ENCODE peak calls at places on chromosome 21, in four cellular contexts. B is dorsolateral prefrontal cortex, N is fibroblast of mammary gland, C is mammary epithelial cell. W is an unnamed sample.

GRCh38 chr21:26120833-26121232 is 49.7 kb downstream of the APP start:
- DNase-seq in B (no peak), N (peak; percentile 38), C (peak; percentile 86), W (peak; percentile 49)

GRCh38 chr21:25313891-25314646 is 293.2 kb downstream of the MRPL39 start:
- DNase-seq in B (no peak), N (peak; percentile 66), C (no peak), W (no peak)

GRCh38 chr21:31305888-31306287 is 38.2 kb downstream of the TIAM1 start:
- DNase-seq in B (no peak), N (no peak), C (no peak), W (no peak)

GRCh38 chr21:46552274-46552673 is 52.6 kb downstream of the S100B start:
- DNase-seq in B (no peak), N (no peak), C (no peak), W (no peak)

GRCh38 chr21:28587748-28588147 is 404.9 kb downstream of the LTN1 start:
- DNase-seq in B (no peak), N (peak; percentile 32), C (no peak), W (no peak)

GRCh38 chr21:29078884-29079765 is 5.7 kb upstream of the CCT8 start:
- DNase-seq in B (no peak), N (peak; percentile 31), C (no peak), W (no peak)

GRCh38 chr21:15839601-15840000 is 109.8 kb downstream of the USP25 start:
- DNase-seq in B (no peak), N (peak; percentile 38), C (no peak), W (no peak)

GRCh38 chr21:40553781-40554180 is 293.2 kb downstream of the DSCAM start:
- DNase-seq in B (no peak), N (no peak), C (no peak), W (no peak)

GRCh38 chr21:29939859-29940245 is at the start of gene GRIK1:
- DNase-seq in B (peak; percentile 48), N (peak; percentile 2), C (no peak), W (no peak)

GRCh38 chr21:33873116-33873515 is 42.5 kb downstream of the ATP5PO start:
- DNase-seq in B (no peak), N (no peak), C (no peak), W (no peak)

GRCh38 chr21:28734522-28735175 is 258.0 kb downstream of the LTN1 start:
- DNase-seq in B (no peak), N (no peak), C (peak; percentile 54), W (no peak)

GRCh38 chr21:34190576-34191301 is 117.4 kb downstream of the MRPS6 start:
- DNase-seq in B (no peak), N (no peak), C (no peak), W (no peak)

GRCh38 chr21:42681296-42682206 is 28.1 kb downstream of the PDE9A start:
- DNase-seq in B (no peak), N (no peak), C (no peak), W (no peak)

DNA sequence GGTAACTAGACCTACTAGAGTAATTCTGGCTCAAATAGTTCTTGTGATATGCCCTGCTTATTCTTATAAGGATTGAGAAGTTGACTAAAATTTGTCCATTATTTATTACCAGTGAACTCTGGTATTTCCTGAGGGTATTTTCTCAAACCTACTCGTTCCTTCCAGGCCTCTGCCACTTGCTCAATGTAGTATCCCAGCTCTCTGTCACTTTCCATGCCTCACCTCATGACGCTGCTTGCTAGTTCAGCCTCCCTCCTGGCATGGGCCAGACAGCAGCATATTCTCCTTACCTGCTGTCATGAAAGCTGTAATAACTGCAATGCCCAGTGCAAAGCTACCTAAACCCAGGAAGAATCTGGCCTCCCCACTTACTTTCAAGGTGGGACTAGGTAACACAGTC is 602.9 kb upstream of the ADAMTS5 start:
- DNase-seq in B (no peak), N (no peak), C (no peak), W (no peak)
- H3K4me3 ChIP-seq in B (no peak overlapping the region), N (no peak overlapping the region), C (no peak overlapping the region), W (no peak overlapping the region)

GRCh38 chr21:35227774-35228173 is 178.7 kb upstream of the RUNX1 start:
- DNase-seq in B (no peak), N (no peak), C (no peak), W (no peak)

GRCh38 chr21:35225573-35225972 is 176.5 kb upstream of the RUNX1 start:
- DNase-seq in B (no peak), N (no peak), C (no peak), W (no peak)

GRCh38 chr21:35226960-35227741 is 178.0 kb upstream of the RUNX1 start:
- DNase-seq in B (no peak), N (no peak), C (no peak), W (no peak)

GRCh38 chr21:35223480-35224156 is 174.5 kb upstream of the RUNX1 start:
- DNase-seq in B (no peak), N (peak; percentile 47), C (no peak), W (no peak)

DNA sequence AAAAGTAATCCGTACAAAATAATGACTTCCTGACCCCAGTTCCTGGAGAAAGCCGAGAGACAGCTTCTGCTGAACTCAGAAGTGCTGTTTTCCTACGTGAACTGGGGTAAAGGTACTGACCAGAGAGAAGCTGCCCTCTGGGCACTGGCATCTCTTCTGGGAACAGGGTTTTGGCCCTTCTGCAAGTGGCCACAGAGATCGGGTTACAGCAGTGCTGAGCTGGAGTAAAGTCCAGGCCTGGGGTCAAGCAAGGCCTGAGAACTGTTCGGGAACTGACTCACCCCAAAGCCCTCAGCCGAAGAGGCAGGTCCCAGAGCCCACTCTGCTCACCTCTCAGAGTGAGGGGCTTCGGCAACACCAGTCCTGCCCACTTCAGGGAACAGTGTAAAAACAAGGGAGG is 177.2 kb upstream of the RUNX1 start:
- DNase-seq in B (no peak), N (peak; percentile 89), C (no peak), W (no peak)
- H3K4me3 ChIP-seq in B (no peak overlapping the region), N (no peak overlapping the region), C (no peak overlapping the region), W (no peak overlapping the region)

GRCh38 chr21:38743772-38744529 is 61.8 kb upstream of the ETS2 start:
- DNase-seq in B (no peak), N (no peak), C (no peak), W (no peak)
- H3K4me3 ChIP-seq in B (no peak overlapping the region), N (no peak overlapping the region), C (no peak overlapping the region), W (no peak overlapping the region)

GRCh38 chr21:41610042-41610839 is 102.3 kb upstream of the TMPRSS2 start:
- DNase-seq in B (peak; percentile 67), N (peak; percentile 73), C (peak; percentile 32), W (no peak)

GRCh38 chr21:41611441-41611840 is 103.5 kb upstream of the TMPRSS2 start:
- DNase-seq in B (no peak), N (no peak), C (no peak), W (no peak)

GRCh38 chr21:41613421-41613998 is 105.6 kb upstream of the TMPRSS2 start:
- DNase-seq in B (no peak), N (no peak), C (no peak), W (no peak)

GRCh38 chr21:41612674-41613250 is 104.8 kb upstream of the TMPRSS2 start:
- DNase-seq in B (peak; percentile 62), N (peak; percentile 95), C (peak; percentile 93), W (peak; percentile 90)

GRCh38 chr21:41611966-41612606 is 104.1 kb upstream of the TMPRSS2 start:
- DNase-seq in B (no peak), N (peak; percentile 47), C (peak; percentile 69), W (peak; percentile 41)
- H3K4me3 ChIP-seq in B (no peak overlapping the region), N (no peak overlapping the region), C (no peak overlapping the region), W (no peak overlapping the region)

DNA sequence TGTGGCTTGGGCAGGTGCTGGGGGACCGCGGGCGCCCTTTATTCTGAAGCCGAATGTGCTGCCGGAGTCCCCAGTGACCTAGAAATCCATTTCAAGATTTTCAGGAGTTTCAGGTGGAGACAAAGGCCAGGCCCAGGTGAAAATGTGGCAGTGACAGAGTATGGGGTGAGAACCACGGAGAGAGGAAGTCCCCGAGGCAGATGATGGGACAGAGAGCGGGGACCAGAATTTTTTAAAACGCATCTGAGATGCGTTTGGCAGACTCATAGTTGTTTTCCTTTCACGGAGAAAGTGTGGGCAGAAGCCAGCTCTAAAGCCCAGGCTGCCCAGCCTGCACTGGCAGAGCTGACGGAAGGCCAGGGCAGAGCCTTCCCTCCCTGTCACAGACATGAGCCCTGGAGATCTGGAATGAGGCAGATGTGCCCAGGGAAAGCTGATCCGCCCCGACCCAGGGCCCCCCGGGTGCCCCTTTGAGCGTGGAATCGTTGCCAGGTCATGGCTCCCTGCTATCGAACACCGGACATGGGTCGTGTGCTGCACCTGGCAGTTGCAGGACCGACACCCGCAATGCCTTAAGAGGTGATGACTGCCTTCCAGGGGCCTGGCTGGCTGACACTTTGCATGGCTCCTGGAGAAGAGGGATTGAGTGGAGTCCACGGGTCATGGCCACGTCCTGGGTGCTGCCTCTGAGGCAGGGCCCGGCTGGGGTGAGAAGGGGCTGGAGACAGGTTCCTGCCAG is 6.5 kb upstream of the SLX9 start:
- DNase-seq in B (no peak), N (no peak), C (no peak), W (no peak)
- H3K4me3 ChIP-seq in B (no peak overlapping the region), N (no peak overlapping the region), C (no peak overlapping the region), W (no peak overlapping the region)